ENCODE peak calls at places on chromosomes 13 and 19, in eight cellular contexts. R is CD8-positive, alpha-beta T cell; O is cardiac muscle cell; T is tibial nerve; X is pancreas; L is heart right ventricle; M is lung; Q is IMR-90. F is an unnamed sample.

GRCh38 chr13:99085139-99085845 is 107.4 kb upstream of the DOCK9 start:
- DNase-seq in R (peak; percentile 38), O (peak; percentile 28), T (no peak), X (no peak), L (peak; percentile 29), M (no peak), Q (no peak), F (no peak)

GRCh38 chr19:10979950-10980349 is 19.1 kb downstream of the SMARCA4 start:
- DNase-seq in R (no peak), O (no peak), T (no peak), X (no peak), L (no peak), M (no peak), Q (no peak), F (no peak)

GRCh38 chr13:48268019-48268418 is 35.0 kb downstream of the ITM2B start:
- DNase-seq in R (no peak), O (no peak), T (no peak), X (no peak), L (no peak), M (no peak), Q (no peak), F (no peak)

GRCh38 chr19:21749090-21749489 is 18.3 kb downstream of the ZNF100 start:
- DNase-seq in R (no peak), O (no peak), T (no peak), X (no peak), L (no peak), M (no peak), Q (peak; percentile 29), F (no peak)

GRCh38 chr13:103883152-103883551 is 816.9 kb upstream of the SLC10A2 start:
- DNase-seq in R (no peak), O (peak; percentile 84), T (peak; percentile 83), X (peak; percentile 83), L (peak; percentile 70), M (peak; percentile 80), Q (peak; percentile 95), F (peak; percentile 87)

GRCh38 chr13:101291647-101292515 is 124.4 kb downstream of the NALCN start:
- DNase-seq in R (no peak), O (no peak), T (no peak), X (no peak), L (no peak), M (no peak), Q (peak; percentile 30), F (no peak)

GRCh38 chr19:19207637-19208582 is 3.8 kb upstream of the NCAN start:
- DNase-seq in R (no peak), O (no peak), T (no peak), X (no peak), L (no peak), M (no peak), Q (no peak), F (no peak)

GRCh38 chr19:10450853-10451609 is 30.7 kb downstream of the PDE4A start:
- DNase-seq in R (no peak), O (no peak), T (no peak), X (no peak), L (no peak), M (no peak), Q (no peak), F (no peak)

GRCh38 chr13:46232281-46232680 is 20.6 kb downstream of the LRRC63 start:
- DNase-seq in R (no peak), O (no peak), T (no peak), X (no peak), L (no peak), M (no peak), Q (peak; percentile 1), F (no peak)

GRCh38 chr19:35088514-35088913 is 27.1 kb upstream of the FXYD3 start:
- DNase-seq in R (no peak), O (no peak), T (no peak), X (no peak), L (no peak), M (no peak), Q (peak; percentile 87), F (no peak)

DNA sequence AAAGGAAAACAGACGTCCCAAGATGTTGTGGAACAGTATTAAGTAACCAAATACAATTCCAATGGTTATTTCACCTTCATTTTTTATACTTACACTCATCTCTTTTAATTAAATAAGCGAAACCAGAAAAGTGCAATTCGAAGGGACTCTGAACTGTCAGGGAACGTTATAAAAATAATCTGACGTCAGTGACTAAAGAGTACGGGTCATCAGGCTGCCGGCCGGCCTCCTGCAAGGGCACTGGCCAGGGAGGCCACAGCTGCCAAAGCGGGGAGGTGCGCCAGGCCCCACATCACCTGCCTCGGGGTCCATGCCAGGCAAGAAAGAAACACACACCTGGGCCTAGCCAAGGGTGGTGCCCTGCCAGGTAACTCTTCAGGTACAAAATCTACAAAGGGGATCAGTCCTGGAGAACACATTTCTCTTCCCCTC is 61.3 kb downstream of the CDADC1 start:
- DNase-seq in R (no peak), O (no peak), T (no peak), X (peak; percentile 77), L (no peak), M (no peak), Q (peak; percentile 51), F (no peak)
- H3K4me1 ChIP-seq in R (no peaks in the 10 kb centered on the region), O (no peaks in the 10 kb centered on the region), T (peaks cover 54% of the 10 kb centered on the region), X (peaks cover 20% of the 10 kb centered on the region), L (peaks cover 33% of the 10 kb centered on the region), M (peaks cover 5% of the 10 kb centered on the region), Q (peaks cover 19% of the 10 kb centered on the region), F (peaks cover 25% of the 10 kb centered on the region)

DNA sequence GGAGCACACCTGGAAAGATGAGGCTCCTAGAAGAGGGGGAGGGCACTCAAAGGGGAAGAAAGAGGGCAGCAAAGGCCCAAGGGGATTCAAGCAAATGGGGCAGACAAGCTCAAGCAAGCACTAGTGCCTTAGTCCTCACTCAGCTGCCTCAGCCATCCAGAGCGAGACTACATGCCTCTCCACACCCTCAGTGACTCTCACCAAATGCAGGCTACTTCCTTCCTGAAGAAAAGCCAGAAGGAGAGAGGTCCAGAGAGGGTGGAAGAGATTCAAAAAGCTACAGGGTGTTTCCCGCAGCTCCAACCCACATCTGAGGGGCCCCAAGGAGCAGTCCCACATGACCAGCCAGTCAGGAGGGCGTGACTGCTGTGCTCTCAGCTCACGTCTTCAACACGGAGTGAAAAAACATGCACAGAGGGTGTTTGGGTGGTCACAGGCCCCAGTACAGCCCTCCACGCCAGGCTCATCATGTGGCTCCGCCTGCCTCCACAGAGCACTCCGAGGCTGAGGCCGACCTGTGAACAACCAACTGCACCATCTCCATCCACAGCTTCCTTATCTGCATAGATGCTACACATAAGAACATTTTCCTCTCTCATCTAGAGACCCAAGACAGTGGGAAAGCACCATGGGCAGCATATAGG is 40.4 kb downstream of the MIPEP start:
- DNase-seq in R (no peak), O (no peak), T (no peak), X (no peak), L (no peak), M (no peak), Q (no peak), F (no peak)
- TF ChIP-seq CTCF in R (no peak), O (no peak), T (no peak), X (no peak), L (no peak), M (no peak), Q (no peak), F (no peak)

GRCh38 chr13:27148900-27149299 is 22.7 kb downstream of the USP12 start:
- DNase-seq in R (no peak), O (no peak), T (no peak), X (no peak), L (no peak), M (no peak), Q (no peak), F (no peak)
- H3K4me1 ChIP-seq in R (peaks cover 21% of the 10 kb centered on the region), O (no peaks in the 10 kb centered on the region), T (no peaks in the 10 kb centered on the region), X (peaks cover 3% of the 10 kb centered on the region), L (peaks cover 25% of the 10 kb centered on the region), M (peaks cover 14% of the 10 kb centered on the region), Q (peaks cover 3% of the 10 kb centered on the region), F (no peaks in the 10 kb centered on the region)

GRCh38 chr19:20359933-20360720 is 193.1 kb downstream of the ZNF486 start:
- DNase-seq in R (no peak), O (peak; percentile 47), T (no peak), X (peak; percentile 49), L (no peak), M (no peak), Q (no peak), F (no peak)
- TF ChIP-seq CTCF in R (no peak), O (no peak), T (no peak), X (peak; percentile 45), L (no peak), M (no peak), Q (no peak), F (no peak)

GRCh38 chr19:48634424-48635262 is 2.5 kb downstream of the DBP start:
- DNase-seq in R (peak; percentile 90), O (peak; percentile 98), T (peak; percentile 98), X (peak; percentile 97), L (peak; percentile 97), M (peak; percentile 97), Q (peak; percentile 92), F (peak; percentile 98)
- H3K4me1 ChIP-seq in R (peaks cover 51% of the 10 kb centered on the region), O (peaks cover 16% of the 10 kb centered on the region), T (peaks cover 58% of the 10 kb centered on the region), X (peaks cover 24% of the 10 kb centered on the region), L (peaks cover 65% of the 10 kb centered on the region), M (peaks cover 17% of the 10 kb centered on the region), Q (peaks cover 43% of the 10 kb centered on the region), F (peaks cover 69% of the 10 kb centered on the region)

GRCh38 chr19:7355871-7356270 is 7.1 kb downstream of the ARHGEF18 start:
- DNase-seq in R (no peak), O (no peak), T (no peak), X (no peak), L (no peak), M (no peak), Q (no peak), F (no peak)
- TF ChIP-seq CTCF in R (no peak), O (no peak), T (no peak), X (no peak), L (no peak), M (no peak), Q (no peak), F (no peak)

DNA sequence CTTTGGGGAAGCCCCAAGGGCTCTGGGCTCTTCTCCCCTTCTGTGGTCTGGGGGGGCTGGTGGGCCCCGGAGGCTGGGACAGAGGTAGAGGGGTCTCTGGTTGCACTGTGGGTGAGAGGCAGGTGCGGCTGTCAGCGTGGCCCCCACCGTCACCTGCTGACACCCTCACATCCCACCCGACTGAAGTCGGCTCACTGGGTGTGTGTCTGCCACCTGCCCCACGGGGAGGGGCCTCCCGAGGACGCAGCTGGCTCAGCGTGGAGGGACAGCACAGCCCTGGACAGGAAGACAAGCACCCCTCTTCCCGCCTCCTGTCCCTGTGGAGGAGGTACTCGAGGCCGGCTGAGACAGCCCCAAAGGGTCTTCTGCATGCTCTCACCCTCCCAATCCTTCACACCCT is 2.2 kb upstream of the TMEM86B start:
- DNase-seq in R (no peak), O (no peak), T (no peak), X (no peak), L (no peak), M (no peak), Q (no peak), F (no peak)
- H3K4me1 ChIP-seq in R (no peaks in the 10 kb centered on the region), O (peaks cover 10% of the 10 kb centered on the region), T (no peaks in the 10 kb centered on the region), X (no peaks in the 10 kb centered on the region), L (peaks cover 21% of the 10 kb centered on the region), M (no peaks in the 10 kb centered on the region), Q (no peaks in the 10 kb centered on the region), F (peaks cover 19% of the 10 kb centered on the region)